ENCODE peak calls at places on chromosomes 16 and 17, in four cellular contexts. G, M, T and K are unnamed samples.

GRCh38 chr17:80195671-80196529 is 24.2 kb downstream of the SGSH start:
- DNase-seq in M (peak), G (peak), T (no peak), K (no peak)

GRCh38 chr17:48733632-48734327 is 5.2 kb upstream of the HOXB13 start:
- DNase-seq in T (no peak), M (no peak), G (no peak), K (no peak)

GRCh38 chr17:73797594-73798110 is 153.4 kb upstream of the SDK2 start:
- DNase-seq in T (no peak), M (no peak), G (no peak), K (no peak)

GRCh38 chr17:17751489-17751995 is 70.3 kb downstream of the RAI1 start:
- DNase-seq in G (no peak), M (peak), T (no peak), K (no peak)

GRCh38 chr16:50627419-50627818 is 53.7 kb downstream of the SNX20 start:
- DNase-seq in T (no peak), G (no peak), M (peak), K (no peak)

GRCh38 chr16:54657058-54657708 is 273.5 kb upstream of the IRX5 start:
- DNase-seq in M (no peak), T (no peak), G (peak), K (no peak)

GRCh38 chr17:35022536-35023063 is 40.9 kb downstream of the RFFL start:
- DNase-seq in M (peak), G (peak), T (no peak), K (no peak)

GRCh38 chr17:3913531-3914318 is 2.5 kb downstream of the P2RX1 start:
- DNase-seq in T (peak), M (peak), G (peak), K (peak)

GRCh38 chr16:67667434-67667816 is 811 bp downstream of the C16orf86 start:
- DNase-seq in T (no peak), G (no peak), M (no peak), K (no peak)

DNA sequence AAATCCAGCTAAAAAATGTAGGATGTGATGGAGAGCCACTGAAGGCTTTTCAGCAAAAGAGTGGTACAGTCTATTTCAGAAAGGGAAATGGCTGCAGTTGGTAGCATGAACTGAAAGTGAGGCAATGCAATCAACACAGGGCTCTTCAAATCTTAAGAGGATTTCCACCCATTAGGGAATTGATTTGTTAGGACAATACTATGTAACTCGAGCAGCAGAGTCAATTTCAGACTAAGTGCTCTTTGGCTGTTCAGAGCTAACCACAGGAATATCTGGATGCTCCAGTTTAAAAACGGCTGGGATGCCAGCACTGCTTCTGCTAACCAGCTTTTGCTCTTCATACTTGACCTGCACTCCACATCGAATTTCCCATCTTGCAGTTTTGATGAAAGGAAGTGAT is 24.6 kb downstream of the CACNG1 start:
- DNase-seq in G (no peak), T (no peak), M (no peak), K (no peak)
- TF ChIP-seq CTCF in G (no peak), T (no peak), M (no peak), K (no peak)

GRCh38 chr16:11217651-11218323 is 38.2 kb downstream of the SOCS1 start:
- DNase-seq in G (no peak), M (no peak), T (no peak), K (no peak)

GRCh38 chr16:11213799-11214198 is 42.2 kb downstream of the SOCS1 start:
- DNase-seq in G (no peak), T (no peak), M (no peak), K (no peak)

GRCh38 chr16:11219188-11219587 is 36.8 kb downstream of the SOCS1 start:
- DNase-seq in G (no peak), M (no peak), T (no peak), K (no peak)

GRCh38 chr16:11215935-11216556 is 40.0 kb downstream of the SOCS1 start:
- DNase-seq in M (no peak), G (no peak), T (no peak), K (no peak)

GRCh38 chr16:11218324-11218962 is 37.6 kb downstream of the SOCS1 start:
- DNase-seq in G (peak), T (no peak), M (no peak), K (no peak)
- TF ChIP-seq CTCF in G (peak), T (peak), M (peak), K (no peak)

DNA sequence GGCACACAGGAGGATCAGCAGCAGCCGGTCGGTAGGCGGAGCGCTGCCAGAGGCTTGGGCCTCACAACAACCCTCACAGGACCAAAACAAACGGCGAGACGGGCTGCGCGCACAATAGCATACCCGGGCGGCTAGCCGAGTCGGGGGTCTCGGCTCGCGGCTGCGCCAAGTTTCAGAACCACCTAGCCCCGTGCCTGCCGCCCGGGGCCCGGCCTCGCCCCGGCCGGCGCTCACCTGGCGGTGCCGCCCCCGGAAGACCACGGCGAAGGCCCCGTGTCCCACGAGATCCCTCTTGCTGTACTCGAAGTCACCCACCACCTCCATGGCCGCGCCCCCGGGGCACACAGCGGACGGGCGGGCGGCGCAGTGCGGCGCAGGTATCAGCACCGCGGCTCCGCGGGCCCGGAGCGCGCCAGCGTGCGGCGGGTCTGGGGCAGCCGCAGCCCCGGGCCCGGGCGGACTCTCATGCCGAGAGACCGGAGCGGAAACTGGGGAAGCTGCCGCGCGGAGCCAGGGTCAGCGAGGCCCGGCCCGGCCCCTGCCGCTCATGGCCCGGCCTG is 562 bp downstream of the ULK2 start:
- DNase-seq in G (peak), M (peak), T (peak), K (no peak)
- TF ChIP-seq CTCF in G (peak), M (no peak), T (no peak), K (no peak)

GRCh38 chr16:75697571-75697970 is 3.7 kb downstream of the DUXB start:
- DNase-seq in G (no peak), M (no peak), T (no peak), K (no peak)

GRCh38 chr16:75701361-75701760 is at the start of gene DUXB:
- DNase-seq in G (no peak), M (no peak), T (no peak), K (no peak)

DNA sequence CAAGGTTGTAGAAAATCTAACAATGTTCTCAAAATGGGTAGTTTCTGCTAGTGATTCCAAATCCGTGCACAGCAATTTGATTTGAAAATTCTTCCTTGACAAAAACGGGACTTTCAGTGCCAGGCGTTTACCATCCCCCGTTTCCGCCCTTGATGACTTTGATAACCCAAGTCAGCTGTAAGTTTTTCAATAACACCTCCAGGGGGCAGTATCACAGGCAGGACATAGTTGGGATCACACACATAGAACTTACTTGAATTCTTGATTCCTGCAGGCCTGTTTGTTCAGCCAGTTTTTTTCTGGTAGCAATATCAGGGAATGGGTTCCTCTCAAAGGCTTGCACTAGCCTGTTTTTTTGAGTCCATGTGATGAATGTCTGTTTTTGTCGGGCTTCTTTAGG is 5.6 kb downstream of the DUXB start:
- DNase-seq in M (no peak), T (no peak), G (no peak), K (no peak)
- TF ChIP-seq CTCF in M (no peak), T (peak), G (no peak), K (no peak)